ENCODE peak calls at places on chromosomes 5 and 9, in four cellular contexts. One of them, this sample, is unnamed.

GRCh38 chr5:139668064-139668880 is 20.1 kb downstream of the CXXC5 start:
- DNase-seq in transverse colon: no peak
- DNase-seq in Panc1: no peak
- DNase-seq in stomach: peak; percentile 49
- DNase-seq in this sample: no peak

GRCh38 chr9:2816476-2817141 is 27.3 kb downstream of the PUM3 start:
- DNase-seq in stomach: no peak
- DNase-seq in transverse colon: no peak
- DNase-seq in Panc1: no peak
- DNase-seq in this sample: no peak

GRCh38 chr9:122016789-122017188 is 76.3 kb downstream of the TTLL11 start:
- DNase-seq in Panc1: no peak
- DNase-seq in transverse colon: no peak
- DNase-seq in stomach: no peak
- DNase-seq in this sample: no peak

GRCh38 chr5:150377964-150378694 is 20.6 kb downstream of the TCOF1 start:
- DNase-seq in Panc1: no peak
- DNase-seq in stomach: no peak
- DNase-seq in transverse colon: no peak
- DNase-seq in this sample: no peak

GRCh38 chr9:111943746-111944145 is 47.1 kb downstream of the UGCG start:
- DNase-seq in stomach: no peak
- DNase-seq in Panc1: no peak
- DNase-seq in transverse colon: no peak
- DNase-seq in this sample: no peak

GRCh38 chr5:18465833-18466681 is 831.8 kb downstream of the TAF11L14 start:
- DNase-seq in Panc1: peak; percentile 77
- DNase-seq in stomach: peak; percentile 49
- DNase-seq in transverse colon: peak; percentile 52
- DNase-seq in this sample: no peak

GRCh38 chr9:120532475-120532874 is 47.5 kb downstream of the CDK5RAP2 start:
- DNase-seq in transverse colon: peak; percentile 63
- DNase-seq in stomach: peak; percentile 72
- DNase-seq in Panc1: no peak
- DNase-seq in this sample: no peak

GRCh38 chr9:1087120-1087881 is 37.1 kb downstream of the DMRT2 start:
- DNase-seq in transverse colon: no peak
- DNase-seq in Panc1: no peak
- DNase-seq in stomach: no peak
- DNase-seq in this sample: no peak

GRCh38 chr9:136525207-136525606 is 20.6 kb downstream of the NOTCH1 start:
- DNase-seq in stomach: no peak
- DNase-seq in Panc1: no peak
- DNase-seq in transverse colon: no peak
- DNase-seq in this sample: no peak
- H3K4me3 ChIP-seq in stomach: no peak overlapping the region
- H3K4me3 ChIP-seq in Panc1: no peak overlapping the region
- H3K4me3 ChIP-seq in transverse colon: no peak overlapping the region
- H3K4me3 ChIP-seq in this sample: no peak overlapping the region

DNA sequence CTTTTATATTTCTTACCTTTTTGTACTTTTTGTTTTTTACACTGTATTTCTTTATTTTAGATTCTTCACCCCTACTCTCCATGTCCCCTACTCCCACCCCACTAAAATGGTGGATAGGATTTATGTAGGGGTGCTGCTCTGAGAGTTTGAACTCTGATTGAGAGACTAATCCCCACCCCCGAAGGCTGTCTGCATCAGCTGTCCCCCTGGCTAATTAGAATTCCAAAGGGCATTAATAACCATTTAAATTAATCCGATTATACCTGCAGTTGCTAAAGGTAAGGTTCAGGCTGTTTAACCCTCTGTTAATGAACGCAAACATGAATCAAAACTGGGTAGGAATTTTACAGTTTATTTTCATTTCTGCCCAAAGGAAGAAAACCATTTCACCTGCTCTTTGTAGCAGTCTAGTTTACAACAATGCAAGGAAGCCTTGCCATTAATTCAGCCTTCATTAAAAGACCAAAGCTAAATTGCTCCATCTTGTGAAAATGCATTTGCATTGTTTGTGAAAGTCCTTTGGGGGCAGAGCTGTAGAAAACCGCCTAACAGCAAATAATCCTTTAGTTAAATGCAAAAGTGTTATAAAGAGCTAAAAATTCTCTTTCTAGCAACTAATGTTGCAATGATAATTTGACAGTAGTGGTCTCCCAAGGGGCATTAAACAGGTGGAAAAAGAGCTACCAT is 71.2 kb downstream of the ZCCHC7 start:
- DNase-seq in stomach: no peak
- DNase-seq in Panc1: no peak
- DNase-seq in transverse colon: no peak
- DNase-seq in this sample: no peak
- TF ChIP-seq POLR2AphosphoS5 in stomach: no peak
- TF ChIP-seq POLR2AphosphoS5 in Panc1: no peak
- TF ChIP-seq POLR2AphosphoS5 in transverse colon: no peak
- TF ChIP-seq POLR2AphosphoS5 in this sample: no peak

DNA sequence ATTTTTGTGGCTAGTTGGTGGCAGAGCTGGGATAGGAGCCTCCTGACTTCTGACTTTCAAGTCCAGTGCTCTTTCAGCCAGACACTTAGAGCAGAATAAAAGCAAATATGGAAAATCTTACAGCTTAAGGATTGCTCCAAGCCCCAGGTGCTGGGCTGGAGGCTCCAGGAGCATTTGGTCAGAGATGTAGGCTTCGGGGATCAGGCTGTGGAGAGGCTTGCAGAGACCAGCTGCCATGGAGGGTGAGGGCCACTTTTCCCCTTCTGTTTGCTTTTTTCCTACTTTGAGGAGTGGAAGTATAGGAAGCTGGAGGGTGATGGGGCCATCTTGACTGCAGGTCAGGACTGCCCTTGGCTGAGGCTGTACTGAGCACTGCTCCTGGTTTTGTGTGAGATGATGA is 58.9 kb downstream of the RGS3 start:
- DNase-seq in Panc1: no peak
- DNase-seq in stomach: no peak
- DNase-seq in transverse colon: no peak
- DNase-seq in this sample: no peak
- H3K4me3 ChIP-seq in Panc1: no peak overlapping the region
- H3K4me3 ChIP-seq in stomach: no peak overlapping the region
- H3K4me3 ChIP-seq in transverse colon: no peak overlapping the region
- H3K4me3 ChIP-seq in this sample: no peak overlapping the region

DNA sequence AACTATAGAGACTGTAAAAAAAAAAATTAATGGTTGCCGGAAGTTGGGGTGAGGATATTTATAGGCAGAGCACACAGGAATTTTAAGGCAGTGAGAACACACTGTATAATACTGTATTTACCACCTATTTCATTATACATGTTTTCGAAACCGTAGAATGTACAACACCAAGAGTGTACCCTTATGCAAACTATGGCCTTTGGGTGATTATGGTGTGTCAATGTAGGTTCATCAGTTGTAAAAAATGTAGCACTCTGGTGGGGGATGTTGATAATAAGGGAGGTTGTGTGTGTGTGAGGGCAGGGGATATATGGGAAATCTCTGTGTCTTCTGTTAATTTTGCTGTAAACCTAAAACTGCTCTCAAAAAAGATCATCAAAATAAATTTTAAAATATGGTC is 791.7 kb upstream of the CDH10 start:
- DNase-seq in Panc1: no peak
- DNase-seq in stomach: no peak
- DNase-seq in transverse colon: no peak
- DNase-seq in this sample: no peak
- TF ChIP-seq POLR2AphosphoS5 in Panc1: no peak
- TF ChIP-seq POLR2AphosphoS5 in stomach: no peak
- TF ChIP-seq POLR2AphosphoS5 in transverse colon: no peak
- TF ChIP-seq POLR2AphosphoS5 in this sample: no peak

GRCh38 chr5:141419074-141419880 is 1.6 kb upstream of the PCDHGA11 start:
- DNase-seq in Panc1: no peak
- DNase-seq in transverse colon: no peak
- DNase-seq in stomach: no peak
- DNase-seq in this sample: no peak

GRCh38 chr5:141421489-141421855 is 621 bp downstream of the PCDHGA11 start:
- DNase-seq in transverse colon: no peak
- DNase-seq in Panc1: no peak
- DNase-seq in stomach: no peak
- DNase-seq in this sample: peak; percentile 29

GRCh38 chr5:141422742-141423291 is 2.0 kb downstream of the PCDHGA11 start:
- DNase-seq in stomach: no peak
- DNase-seq in Panc1: no peak
- DNase-seq in transverse colon: no peak
- DNase-seq in this sample: no peak

DNA sequence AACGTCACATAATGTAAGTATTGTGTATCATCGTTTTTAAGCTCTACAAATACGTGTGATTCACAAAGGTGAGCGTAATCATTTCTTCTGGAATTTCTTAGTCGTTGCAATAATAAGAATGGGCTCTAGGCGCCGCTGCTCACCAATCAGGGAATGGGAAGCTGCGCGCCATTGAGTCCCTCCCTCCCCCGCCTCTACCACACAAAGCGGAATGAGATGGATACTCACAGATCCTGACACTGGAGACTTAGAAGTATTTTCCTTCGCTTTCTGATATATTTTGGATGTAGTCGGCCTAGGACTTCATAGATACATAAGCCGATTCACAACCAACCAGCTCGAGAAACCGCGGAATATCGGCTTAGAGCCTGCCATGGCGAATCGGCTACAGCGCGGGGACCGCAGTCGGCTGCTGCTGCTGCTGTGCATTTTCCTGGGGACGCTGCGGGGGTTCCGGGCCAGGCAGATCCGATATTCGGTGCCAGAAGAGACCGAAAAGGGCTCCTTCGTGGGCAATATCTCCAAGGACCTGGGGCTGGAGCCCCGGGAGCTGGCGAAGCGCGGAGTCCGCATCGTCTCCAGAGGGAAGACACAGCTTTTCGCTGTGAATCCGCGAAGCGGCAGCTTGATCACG is at the start of gene PCDHGA11:
- DNase-seq in transverse colon: no peak
- DNase-seq in stomach: no peak
- DNase-seq in Panc1: no peak
- DNase-seq in this sample: no peak
- H3K4me3 ChIP-seq in transverse colon: no peak within 1 kb of the TSS
- H3K4me3 ChIP-seq in stomach: peak within 1 kb of the TSS; percentile 25
- H3K4me3 ChIP-seq in Panc1: no peak within 1 kb of the TSS
- H3K4me3 ChIP-seq in this sample: peak within 1 kb of the TSS; percentile 17

GRCh38 chr9:130712564-130713285 is 19.1 kb downstream of the EXOSC2 start:
- DNase-seq in stomach: peak; percentile 99
- DNase-seq in transverse colon: peak; percentile 98
- DNase-seq in Panc1: peak; percentile 90
- DNase-seq in this sample: peak; percentile 99
- TF ChIP-seq POLR2AphosphoS5 in stomach: peak; percentile 79
- TF ChIP-seq POLR2AphosphoS5 in transverse colon: peak; percentile 75
- TF ChIP-seq POLR2AphosphoS5 in Panc1: no peak
- TF ChIP-seq POLR2AphosphoS5 in this sample: peak; percentile 91